ENCODE peak calls at places on chromosomes 12 and 14, in six cellular contexts. Z is body of pancreas, O is heart left ventricle, U is endothelial cell, I is lower lobe of right lung, G is upper lobe of left lung. A is an unnamed sample.

GRCh38 chr14:74038015-74038859 is 19.1 kb downstream of the BBOF1 start:
- DNase-seq in Z (peak), O (no peak), U (peak), I (no peak), G (no peak), A (peak)

GRCh38 chr14:101460986-101461750 is 100.1 kb upstream of the DIO3 start:
- DNase-seq in Z (no peak), O (no peak), U (no peak), I (no peak), G (no peak), A (no peak)

GRCh38 chr12:56634242-56634836 is 4.2 kb upstream of the BAZ2A start:
- DNase-seq in Z (peak), O (peak), U (peak), I (peak), G (peak), A (no peak)

GRCh38 chr12:9064815-9065606 is 50.7 kb downstream of the A2M start:
- DNase-seq in Z (peak), O (peak), U (peak), I (peak), G (peak), A (peak)

GRCh38 chr14:91413547-91414474 is 3.8 kb downstream of the CCDC88C start:
- DNase-seq in Z (peak), O (no peak), U (no peak), I (peak), G (no peak), A (no peak)

GRCh38 chr14:100103261-100104005 is 38.2 kb downstream of the EVL start:
- DNase-seq in Z (no peak), O (no peak), U (no peak), I (no peak), G (no peak), A (peak)

GRCh38 chr12:26032719-26033241 is 74.3 kb downstream of the RASSF8 start:
- DNase-seq in Z (no peak), O (no peak), U (no peak), I (no peak), G (no peak), A (peak)

GRCh38 chr12:542290-543113 is 82.8 kb downstream of the B4GALNT3 start:
- DNase-seq in Z (no peak), O (peak), U (peak), I (no peak), G (no peak), A (no peak)

GRCh38 chr12:124293286-124294003 is 1.4 kb upstream of the RFLNA start:
- DNase-seq in Z (no peak), O (no peak), U (no peak), I (no peak), G (no peak), A (no peak)

DNA sequence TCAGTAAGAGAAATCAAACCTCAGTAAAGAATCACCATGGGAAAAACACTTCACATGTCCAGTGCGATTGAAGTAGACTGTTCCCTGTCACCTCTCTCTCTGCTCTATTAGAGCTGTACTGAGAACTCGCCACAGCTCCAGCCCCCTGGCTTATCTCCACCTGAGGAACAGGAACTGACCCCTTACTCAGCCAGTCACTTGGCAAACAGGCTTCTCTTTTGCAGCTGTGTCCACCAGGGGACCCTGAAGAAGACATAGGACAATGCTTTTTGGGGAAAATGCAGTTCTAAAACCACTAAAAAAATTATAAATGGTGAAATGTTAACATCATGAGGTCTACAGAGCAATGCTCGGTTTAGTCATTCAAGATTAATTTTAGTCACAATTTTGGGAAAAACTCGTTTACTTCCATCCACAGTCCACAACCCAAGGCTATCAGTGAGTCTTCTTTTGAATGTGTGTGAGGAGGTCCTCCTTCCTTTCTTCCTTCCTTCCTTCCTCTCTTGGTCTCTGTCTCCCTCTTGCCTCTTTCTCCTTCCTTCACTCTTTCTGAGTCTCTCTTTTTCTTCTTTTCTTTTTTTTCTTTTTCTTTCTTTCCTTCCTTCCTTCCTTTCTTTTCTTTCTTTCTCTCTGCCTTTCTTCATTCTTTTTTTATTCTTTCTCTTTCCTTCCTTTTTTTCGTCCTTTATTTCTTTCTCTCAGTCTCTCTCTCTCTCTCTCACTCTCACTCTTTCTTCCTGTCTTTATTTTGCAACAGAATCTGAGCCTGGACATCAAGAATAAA is 1189.5 kb upstream of the TMEM132C start:
- DNase-seq in Z (no peak), O (no peak), U (no peak), I (no peak), G (no peak), A (no peak)
- TF ChIP-seq CTCF in Z (no peak), O (no peak), U (no peak), I (no peak), G (no peak), A (no peak)

GRCh38 chr12:24777359-24777758 is 171.5 kb downstream of the BCAT1 start:
- DNase-seq in Z (peak), O (no peak), U (no peak), I (no peak), G (no peak), A (no peak)

GRCh38 chr12:24776856-24777255 is 172.0 kb downstream of the BCAT1 start:
- DNase-seq in Z (no peak), O (no peak), U (no peak), I (no peak), G (no peak), A (peak)

GRCh38 chr12:24778486-24779304 is 170.2 kb downstream of the BCAT1 start:
- DNase-seq in Z (no peak), O (no peak), U (peak), I (no peak), G (no peak), A (peak)

GRCh38 chr12:24780969-24781368 is 167.9 kb downstream of the BCAT1 start:
- DNase-seq in Z (no peak), O (no peak), U (no peak), I (no peak), G (no peak), A (peak)
- TF ChIP-seq CTCF in Z (no peak), O (no peak), U (no peak), I (no peak), G (no peak), A (no peak)

GRCh38 chr12:119296535-119296934 is 38.0 kb upstream of the CCDC60 start:
- DNase-seq in Z (no peak), O (no peak), U (no peak), I (no peak), G (no peak), A (no peak)
- TF ChIP-seq CTCF in Z (no peak), O (no peak), U (no peak), I (no peak), G (no peak), A (no peak)

DNA sequence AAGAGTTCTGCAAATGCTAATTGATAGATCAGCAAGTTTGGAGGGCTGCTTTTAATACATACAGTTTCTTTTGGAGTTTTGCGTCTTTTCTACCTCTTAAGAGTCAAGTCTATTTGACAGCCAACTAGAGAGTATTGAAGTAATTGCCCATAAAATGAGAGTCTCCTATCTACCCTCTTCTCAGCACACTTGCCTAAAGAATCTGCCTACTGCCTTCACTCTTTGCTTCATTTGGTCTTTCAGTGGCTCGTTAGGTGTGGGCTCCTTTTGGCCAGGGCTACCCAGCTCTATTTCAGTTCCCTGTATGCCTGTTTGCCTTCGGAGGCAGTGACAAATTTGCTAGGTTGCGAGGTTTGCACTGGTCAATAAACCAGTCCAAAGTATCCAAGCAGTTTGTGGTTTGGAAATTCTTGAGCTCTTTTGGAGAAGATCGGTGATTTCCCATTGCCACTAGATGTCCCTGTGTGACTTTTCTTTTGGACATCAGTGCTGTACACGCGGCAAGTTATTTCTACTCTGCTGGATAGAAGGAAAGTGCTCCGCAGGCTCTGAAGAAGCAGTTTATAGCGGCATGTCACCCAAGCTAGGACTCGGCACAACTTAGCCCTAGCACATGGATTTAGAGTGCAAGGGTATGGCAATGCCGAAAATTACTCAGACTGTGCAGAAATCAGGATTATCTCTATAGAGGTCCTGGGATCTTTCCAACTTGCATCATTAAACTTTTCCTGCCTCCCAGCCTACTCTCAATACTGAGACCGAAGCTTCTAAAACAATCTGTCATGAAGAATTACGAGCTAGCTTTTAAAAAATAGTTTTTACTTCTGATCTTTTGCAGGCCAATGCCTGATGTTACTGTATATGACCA is 38.6 kb downstream of the MGST1 start:
- DNase-seq in Z (peak), O (no peak), U (peak), I (no peak), G (no peak), A (peak)
- TF ChIP-seq CTCF in Z (peak), O (peak), U (no peak), I (peak), G (peak), A (peak)

GRCh38 chr12:108966378-108967151 is 54.3 kb downstream of the SVOP start:
- DNase-seq in Z (no peak), O (peak), U (no peak), I (no peak), G (no peak), A (no peak)

GRCh38 chr12:108964391-108965166 is 56.3 kb downstream of the SVOP start:
- DNase-seq in Z (no peak), O (no peak), U (no peak), I (no peak), G (no peak), A (no peak)

GRCh38 chr12:108969622-108970021 is 51.2 kb downstream of the SVOP start:
- DNase-seq in Z (no peak), O (no peak), U (no peak), I (no peak), G (no peak), A (no peak)

GRCh38 chr12:108972226-108972757 is 48.6 kb downstream of the SVOP start:
- DNase-seq in Z (no peak), O (no peak), U (no peak), I (no peak), G (no peak), A (no peak)

DNA sequence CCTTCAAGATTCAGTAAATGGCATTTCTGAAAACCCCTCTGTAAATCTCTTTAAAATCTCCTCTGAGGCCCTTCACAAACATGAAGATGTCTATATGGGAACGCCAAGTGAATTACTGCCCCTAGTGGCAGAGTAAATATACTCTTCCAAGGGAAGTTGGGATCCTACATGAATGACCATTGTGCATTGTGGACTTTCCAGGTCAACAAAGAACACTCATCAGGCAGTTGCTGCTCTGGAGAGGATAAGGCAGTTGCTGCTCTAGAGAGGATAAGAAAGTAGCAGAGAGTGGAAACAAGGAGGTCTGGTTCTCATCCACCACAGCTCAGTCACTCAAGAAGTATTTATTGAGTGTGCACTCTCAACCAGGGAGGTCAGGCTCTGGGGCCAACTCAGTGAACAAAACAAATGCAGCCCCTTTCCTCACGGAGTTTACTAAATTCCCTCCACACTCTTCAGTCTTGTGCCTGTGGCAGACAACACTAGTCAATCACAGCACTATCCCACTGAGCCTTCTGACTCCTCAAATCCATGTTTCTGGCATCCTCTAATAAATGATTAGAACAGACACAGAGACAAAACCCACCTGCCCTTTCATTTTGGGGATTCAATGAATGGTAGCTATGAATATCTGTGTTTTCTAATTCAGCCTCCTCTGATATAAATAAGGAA is 52.9 kb downstream of the SVOP start:
- DNase-seq in Z (no peak), O (no peak), U (no peak), I (no peak), G (no peak), A (peak)
- TF ChIP-seq CTCF in Z (no peak), O (peak), U (peak), I (peak), G (peak), A (peak)

GRCh38 chr14:76917759-76918175 is 91.6 kb downstream of the LRRC74A start:
- DNase-seq in Z (peak), O (peak), U (no peak), I (peak), G (no peak), A (peak)

GRCh38 chr14:76918176-76918750 is 92.1 kb downstream of the LRRC74A start:
- DNase-seq in Z (peak), O (peak), U (no peak), I (peak), G (no peak), A (peak)

GRCh38 chr14:76918751-76919421 is 92.7 kb downstream of the LRRC74A start:
- DNase-seq in Z (peak), O (peak), U (peak), I (peak), G (peak), A (peak)

GRCh38 chr14:76919431-76919810 is 93.2 kb downstream of the LRRC74A start:
- DNase-seq in Z (peak), O (no peak), U (no peak), I (no peak), G (no peak), A (peak)

DNA sequence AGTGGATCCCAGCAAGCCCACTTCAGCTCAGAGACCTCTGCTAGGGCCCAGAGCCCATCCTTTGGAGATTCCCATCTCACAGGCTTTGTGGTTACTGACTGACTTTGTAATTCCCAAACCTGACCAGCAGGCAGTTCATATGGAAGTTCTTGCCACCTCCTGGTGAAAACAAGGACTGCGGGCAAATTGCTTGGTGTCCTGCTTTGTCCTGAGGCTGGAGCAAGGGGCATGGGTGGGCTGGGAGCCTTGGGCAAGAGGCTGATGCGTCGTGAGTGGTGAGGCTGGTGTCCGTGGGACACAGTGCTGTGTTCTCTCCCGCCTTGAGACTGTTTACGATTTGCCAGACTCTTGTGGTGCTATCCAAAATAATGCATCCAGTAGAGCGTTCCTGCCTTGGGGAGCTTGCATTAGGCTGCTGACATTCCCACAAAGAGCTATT is 91.0 kb downstream of the LRRC74A start:
- DNase-seq in Z (peak), O (peak), U (peak), I (no peak), G (no peak), A (peak)
- TF ChIP-seq CTCF in Z (peak), O (peak), U (peak), I (peak), G (peak), A (peak)

GRCh38 chr12:115868624-115869023 is 408.9 kb downstream of the MED13L start:
- DNase-seq in Z (no peak), O (no peak), U (no peak), I (no peak), G (no peak), A (no peak)

GRCh38 chr12:115870021-115870420 is 407.5 kb downstream of the MED13L start:
- DNase-seq in Z (no peak), O (no peak), U (no peak), I (no peak), G (no peak), A (no peak)

GRCh38 chr12:115867854-115868253 is 409.6 kb downstream of the MED13L start:
- DNase-seq in Z (no peak), O (no peak), U (no peak), I (no peak), G (no peak), A (no peak)

GRCh38 chr12:115869604-115870003 is 407.9 kb downstream of the MED13L start:
- DNase-seq in Z (no peak), O (no peak), U (no peak), I (no peak), G (no peak), A (no peak)

DNA sequence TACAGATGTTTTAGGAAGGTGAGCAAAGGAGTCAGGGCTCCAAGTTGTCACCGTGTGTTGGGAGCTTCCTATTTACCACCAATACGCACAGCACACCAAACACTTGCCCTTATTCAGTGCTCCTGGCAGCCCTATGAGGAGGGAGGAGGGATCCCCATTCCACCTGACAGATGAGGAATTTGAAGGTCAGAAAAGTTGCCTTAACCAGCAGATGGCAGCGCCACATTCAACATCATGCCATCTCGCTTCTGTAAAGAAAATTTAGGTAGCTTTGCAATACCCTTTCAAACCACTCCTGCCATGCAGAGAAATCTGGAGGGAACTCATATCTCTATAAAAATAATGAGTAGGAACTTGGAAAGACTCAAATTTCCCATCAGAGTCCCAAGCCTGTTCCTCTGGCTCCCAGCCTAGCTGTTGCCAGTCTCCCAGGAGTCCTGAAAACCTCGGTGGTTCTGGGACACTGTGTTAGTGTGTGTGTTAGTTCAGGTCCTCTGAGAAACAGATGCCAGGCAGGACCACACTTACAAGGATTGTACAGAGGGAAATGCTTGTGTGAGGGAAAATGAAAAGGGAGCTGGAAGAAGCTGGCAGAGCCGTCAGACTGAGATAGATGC is 410.5 kb downstream of the MED13L start:
- DNase-seq in Z (no peak), O (no peak), U (no peak), I (no peak), G (no peak), A (no peak)
- TF ChIP-seq CTCF in Z (no peak), O (no peak), U (no peak), I (no peak), G (no peak), A (no peak)

GRCh38 chr12:68113644-68114043 is 45.9 kb downstream of the IFNG start:
- DNase-seq in Z (no peak), O (no peak), U (no peak), I (no peak), G (no peak), A (no peak)
- TF ChIP-seq CTCF in Z (no peak), O (no peak), U (no peak), I (peak), G (no peak), A (peak)

GRCh38 chr12:100075598-100075997 is 67.1 kb downstream of the BLTP3B start:
- DNase-seq in Z (no peak), O (no peak), U (no peak), I (no peak), G (no peak), A (no peak)

GRCh38 chr12:100083308-100083707 is 59.4 kb downstream of the BLTP3B start:
- DNase-seq in Z (no peak), O (no peak), U (no peak), I (no peak), G (no peak), A (no peak)

DNA sequence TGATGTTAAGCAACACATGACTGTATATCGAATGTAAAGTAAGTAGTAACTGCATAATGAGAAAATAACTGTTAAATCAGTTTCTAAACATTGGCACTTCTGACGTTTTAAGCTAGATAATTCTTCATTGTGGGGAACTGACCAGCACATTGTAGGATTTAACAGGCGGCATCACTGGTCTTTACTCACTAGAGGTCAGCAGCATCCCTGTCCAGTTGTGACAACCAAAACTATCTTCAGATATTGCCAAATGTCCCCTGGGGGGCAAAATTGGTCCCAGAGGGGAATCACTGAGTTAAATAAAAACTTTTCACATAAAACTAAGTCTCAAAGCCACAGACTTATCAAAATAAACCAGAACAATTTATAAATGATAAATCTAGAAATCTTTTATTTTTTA is 65.3 kb downstream of the BLTP3B start:
- DNase-seq in Z (no peak), O (no peak), U (no peak), I (no peak), G (no peak), A (peak)
- TF ChIP-seq CTCF in Z (no peak), O (peak), U (no peak), I (no peak), G (no peak), A (peak)

A was measured in fibroblast of the aortic adventitia.